ENCODE peak calls at places on chromosomes 5 and 9, in five cellular contexts. Y is sigmoid colon, W is SK-N-SH, O is stomach, K is HCT116. E is an unnamed sample.

GRCh38 chr5:83096660-83097334 is 19.4 kb downstream of the XRCC4 start:
- DNase-seq in K (no peak), Y (no peak), O (no peak), W (no peak), E (no peak)

GRCh38 chr9:21873540-21874221 is 71.2 kb downstream of the MTAP start:
- DNase-seq in Y (no peak), W (no peak), K (peak), O (no peak), E (no peak)

GRCh38 chr9:114900937-114901802 is 29.2 kb downstream of the TNFSF8 start:
- DNase-seq in W (no peak), O (no peak), K (no peak), Y (no peak), E (no peak)

GRCh38 chr5:64688965-64689364 is 1.3 kb upstream of the SHISAL2B start:
- DNase-seq in K (no peak), O (no peak), Y (no peak), W (no peak), E (no peak)

GRCh38 chr5:136802382-136802781 is 437.0 kb upstream of the TRPC7 start:
- DNase-seq in K (no peak), Y (no peak), W (peak), O (no peak), E (peak)

GRCh38 chr9:133071484-133072150 is 9.8 kb downstream of the CEL start:
- DNase-seq in O (no peak), Y (no peak), K (no peak), W (peak), E (no peak)

GRCh38 chr9:121939643-121940042 is 153.5 kb downstream of the TTLL11 start:
- DNase-seq in O (no peak), Y (no peak), W (no peak), K (no peak), E (no peak)

GRCh38 chr9:131254107-131254491 is 22.2 kb downstream of the FAM78A start:
- DNase-seq in W (no peak), Y (no peak), K (no peak), O (no peak), E (no peak)

GRCh38 chr5:3216386-3216785 is 379.2 kb upstream of the IRX1 start:
- DNase-seq in K (no peak), O (peak), Y (no peak), W (no peak), E (no peak)

GRCh38 chr5:174275959-174276358 is 230.5 kb downstream of the NSG2 start:
- DNase-seq in Y (no peak), K (no peak), W (no peak), O (no peak), E (no peak)

GRCh38 chr5:34055671-34056070 is 12.7 kb upstream of the C1QTNF3 start:
- DNase-seq in O (no peak), Y (no peak), W (peak), K (no peak), E (no peak)

GRCh38 chr5:10065428-10066000 is 184.2 kb downstream of the ATPSCKMT start:
- DNase-seq in O (no peak), W (no peak), Y (no peak), K (no peak), E (no peak)

GRCh38 chr5:37815913-37816312 is 23.9 kb downstream of the GDNF start:
- DNase-seq in Y (no peak), O (no peak), W (no peak), K (no peak), E (no peak)

GRCh38 chr9:17018001-17018491 is 116.8 kb upstream of the CNTLN start:
- DNase-seq in O (no peak), Y (peak), K (no peak), W (no peak), E (no peak)

GRCh38 chr9:122264360-122265264 is at the start of the genes MRRF and RBM18:
- DNase-seq in O (peak), W (peak), Y (peak), K (peak), E (peak)

GRCh38 chr5:65209341-65209740 is 272.4 kb downstream of the ADAMTS6 start:
- DNase-seq in K (no peak), Y (no peak), O (no peak), W (no peak), E (peak)

GRCh38 chr9:134406366-134407122 is 80.3 kb downstream of the RXRA start:
- DNase-seq in K (no peak), W (peak), O (no peak), Y (no peak), E (no peak)

GRCh38 chr5:10632110-10632903 is 68.4 kb downstream of the ANKRD33B start:
- DNase-seq in Y (peak), K (peak), O (no peak), W (no peak), E (no peak)

GRCh38 chr9:124869986-124870560 is 8.1 kb downstream of the ARPC5L start:
- DNase-seq in Y (no peak), O (peak), K (no peak), W (no peak), E (no peak)

GRCh38 chr5:137621306-137621705 is 114.6 kb downstream of the KLHL3 start:
- DNase-seq in O (no peak), W (no peak), K (no peak), Y (no peak), E (no peak)

GRCh38 chr5:172646716-172647285 is 5.7 kb downstream of the NEURL1B start:
- DNase-seq in K (no peak), O (no peak), Y (peak), W (no peak), E (no peak)

GRCh38 chr5:152632380-152632779 is 227.3 kb upstream of the NMUR2 start:
- DNase-seq in W (no peak), Y (no peak), K (no peak), O (no peak), E (no peak)
- TF ChIP-seq POLR2AphosphoS5 in W (no peak), Y (no peak), K (no peak), O (no peak), E (no peak)

GRCh38 chr9:105457560-105458294 is 9.9 kb downstream of the FSD1L start:
- DNase-seq in O (peak), Y (peak), K (no peak), W (no peak), E (no peak)

GRCh38 chr9:105458404-105458803 is 10.6 kb downstream of the FSD1L start:
- DNase-seq in O (no peak), K (no peak), Y (no peak), W (no peak), E (no peak)

GRCh38 chr9:105455836-105456475 is 8.1 kb downstream of the FSD1L start:
- DNase-seq in W (no peak), K (no peak), Y (no peak), O (no peak), E (no peak)

DNA sequence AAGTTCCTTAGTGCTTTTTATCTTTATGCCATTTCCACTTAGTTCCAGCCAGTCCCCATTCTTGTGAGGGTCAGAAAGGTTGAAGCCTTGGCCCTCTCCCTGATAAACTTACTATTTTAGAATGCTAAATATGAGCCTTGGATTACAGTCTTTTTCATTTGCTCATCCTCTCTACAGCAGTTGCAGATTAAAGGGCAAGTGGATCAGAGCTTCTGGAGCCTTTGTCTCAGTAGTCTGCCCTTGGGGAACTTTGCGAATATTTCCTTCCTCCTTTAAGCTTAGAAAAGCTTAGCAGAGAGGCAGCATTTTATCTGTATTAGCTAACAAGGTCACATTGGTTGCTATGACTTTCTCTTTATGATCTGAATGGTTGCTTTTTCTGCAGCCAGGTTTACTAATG is 11.5 kb downstream of the FSD1L start:
- DNase-seq in W (no peak), O (no peak), K (no peak), Y (no peak), E (no peak)
- H3K4me3 ChIP-seq in W (no peak), O (no peak), K (no peak), Y (no peak), E (no peak)

GRCh38 chr5:55594636-55595035 is 59.9 kb upstream of the PLPP1 start:
- DNase-seq in W (no peak), O (no peak), Y (no peak), K (no peak), E (no peak)

GRCh38 chr5:55591671-55592070 is 56.9 kb upstream of the PLPP1 start:
- DNase-seq in W (peak), K (no peak), Y (no peak), O (no peak), E (no peak)

GRCh38 chr5:55592388-55593114 is 57.8 kb upstream of the PLPP1 start:
- DNase-seq in Y (no peak), W (no peak), K (no peak), O (no peak), E (no peak)

GRCh38 chr5:55597014-55597981 is 62.5 kb upstream of the PLPP1 start:
- DNase-seq in O (no peak), W (no peak), Y (peak), K (peak), E (no peak)

DNA sequence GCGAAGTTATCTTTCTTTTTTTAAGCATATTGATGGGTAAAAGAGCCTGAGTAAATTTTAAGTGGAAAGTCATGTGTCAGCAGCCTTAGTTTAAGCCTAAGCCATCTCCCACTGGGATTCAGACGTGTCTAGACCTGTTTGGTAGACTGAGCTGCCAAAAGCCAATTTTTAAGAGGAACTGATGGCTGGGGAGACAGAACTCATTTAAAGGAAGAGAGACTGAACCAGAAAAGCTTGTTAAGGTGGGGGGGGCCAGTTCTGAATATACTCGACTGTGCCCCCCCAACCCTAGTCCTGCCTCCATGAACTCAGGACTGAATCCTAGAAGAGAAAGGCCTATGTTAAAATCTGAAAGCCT is 58.3 kb upstream of the PLPP1 start:
- DNase-seq in W (no peak), Y (no peak), K (no peak), O (no peak), E (no peak)
- TF ChIP-seq POLR2AphosphoS5 in W (no peak), Y (no peak), K (no peak), O (no peak), E (no peak)

DNA sequence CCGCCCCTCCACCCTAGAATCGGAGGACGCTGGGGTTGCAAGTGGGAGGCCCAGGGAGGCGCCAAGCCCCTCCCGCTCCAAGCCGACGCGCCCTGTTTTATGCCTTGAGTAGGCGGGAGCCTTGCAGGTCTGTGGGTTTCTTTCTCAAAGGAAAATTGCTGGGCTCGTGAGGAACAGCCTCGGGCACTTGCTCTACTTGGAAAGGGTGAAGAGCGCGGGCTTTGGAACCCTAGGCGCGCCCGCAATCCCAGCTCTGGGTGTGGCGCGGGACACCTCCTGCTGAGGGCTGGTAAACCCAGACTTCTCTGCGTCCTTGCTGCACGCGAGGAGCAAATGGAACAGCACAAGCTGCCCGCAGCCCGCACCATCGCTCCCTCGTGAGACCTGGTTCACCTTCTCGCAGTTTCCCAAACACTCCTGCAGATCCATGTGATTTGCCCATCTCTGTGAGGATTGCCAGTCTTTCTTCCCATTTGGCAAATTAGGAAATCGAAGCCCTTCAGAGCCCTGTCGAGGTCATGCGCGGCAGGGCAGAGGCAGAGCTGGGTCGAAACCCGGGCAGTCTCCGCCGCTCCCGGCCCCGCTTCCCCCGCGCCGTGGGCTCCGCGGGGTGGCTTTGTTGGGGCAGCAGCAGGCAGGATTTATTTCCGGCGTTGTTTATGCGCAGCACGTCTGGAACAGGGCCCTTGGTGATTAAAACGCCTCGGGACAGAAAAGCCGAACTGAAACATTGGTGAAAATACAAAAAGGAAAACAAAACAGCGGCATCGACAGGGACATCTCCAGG is 98.4 kb upstream of the CPLX2 start:
- DNase-seq in O (no peak), Y (no peak), K (no peak), W (no peak), E (no peak)
- H3K4me3 ChIP-seq in O (no peak), Y (no peak), K (no peak), W (no peak), E (no peak)